ENCODE peak calls at places on chromosomes 1 and 21, in four cellular contexts. T is A549, P is K562, H is IMR-90. A is an unnamed sample.

GRCh38 chr1:169486281-169486904 is 649 bp upstream of the SLC19A2 start:
- DNase-seq in T (no peak), P (no peak), H (peak), A (no peak)

GRCh38 chr1:93076268-93076667 is 2.8 kb upstream of the MTF2 start:
- DNase-seq in T (no peak), P (no peak), H (no peak), A (no peak)

GRCh38 chr21:18832081-18832670 is 428.6 kb upstream of the TMPRSS15 start:
- DNase-seq in T (no peak), P (no peak), H (no peak), A (no peak)

GRCh38 chr1:20409971-20410370 is 76.0 kb downstream of the CAMK2N1 start:
- DNase-seq in T (no peak), P (no peak), H (no peak), A (no peak)

GRCh38 chr1:228369608-228370438 is 36.8 kb downstream of the TRIM11 start:
- DNase-seq in T (no peak), P (no peak), H (no peak), A (no peak)

GRCh38 chr1:12516741-12517140 is 101.3 kb downstream of the DHRS3 start:
- DNase-seq in T (no peak), P (no peak), H (no peak), A (no peak)

GRCh38 chr1:38424677-38425076 is 378.1 kb upstream of the POU3F1 start:
- DNase-seq in T (no peak), P (no peak), H (no peak), A (no peak)

GRCh38 chr1:31111290-31111951 is 45.9 kb upstream of the PUM1 start:
- DNase-seq in T (no peak), P (no peak), H (peak), A (no peak)

GRCh38 chr1:25486602-25487001 is 55.9 kb downstream of the MACO1 start:
- DNase-seq in T (no peak), P (no peak), H (peak), A (no peak)

GRCh38 chr1:196659471-196659870 is 7.6 kb downstream of the CFH start:
- DNase-seq in T (no peak), P (no peak), H (no peak), A (no peak)

GRCh38 chr1:88658419-88658818 is 25.7 kb upstream of the PKN2 start:
- DNase-seq in T (no peak), P (no peak), H (no peak), A (no peak)

GRCh38 chr1:49351744-49352143 is 575.1 kb upstream of the BEND5 start:
- DNase-seq in T (no peak), P (no peak), H (no peak), A (no peak)

GRCh38 chr1:53999920-54000319 is 18.1 kb downstream of the LDLRAD1 start:
- DNase-seq in T (no peak), P (no peak), H (no peak), A (no peak)

GRCh38 chr1:69172003-69173000 is 395.4 kb upstream of the LRRC7 start:
- DNase-seq in T (no peak), P (no peak), H (peak), A (no peak)

GRCh38 chr1:207910678-207911354 is at the start of gene CD34:
- DNase-seq in T (no peak), P (no peak), H (no peak), A (peak)

GRCh38 chr1:245155186-245156040 is 628 bp downstream of the KIF26B start:
- DNase-seq in T (peak), P (peak), H (peak), A (peak)

GRCh38 chr1:175822575-175822974 is 79.2 kb upstream of the TNR start:
- DNase-seq in T (no peak), P (no peak), H (peak), A (no peak)

GRCh38 chr1:211260161-211261107 is 1.3 kb downstream of the RCOR3 start:
- DNase-seq in T (peak), P (peak), H (peak), A (peak)

GRCh38 chr1:246659594-246660140 is 64.5 kb upstream of the SCCPDH start:
- DNase-seq in T (no peak), P (no peak), H (no peak), A (no peak)

GRCh38 chr1:200473698-200474371 is 64.0 kb upstream of the ZNF281 start:
- DNase-seq in T (no peak), P (no peak), H (no peak), A (no peak)

GRCh38 chr1:108503062-108503740 is 53.1 kb downstream of the NBPF6 start:
- DNase-seq in T (peak), P (no peak), H (peak), A (no peak)

GRCh38 chr1:85224734-85225623 is 24.2 kb upstream of the SYDE2 start:
- DNase-seq in T (no peak), P (peak), H (peak), A (no peak)

GRCh38 chr1:205369621-205370230 is 13.0 kb upstream of the KLHDC8A start:
- DNase-seq in T (no peak), P (no peak), H (peak), A (no peak)

GRCh38 chr1:62335656-62336055 is 16.4 kb upstream of the KANK4 start:
- DNase-seq in T (no peak), P (no peak), H (no peak), A (no peak)

GRCh38 chr1:31306278-31306677 is 9.4 kb downstream of the ZCCHC17 start:
- DNase-seq in T (no peak), P (no peak), H (peak), A (no peak)

GRCh38 chr1:17617787-17618557 is 78.5 kb downstream of the ARHGEF10L start:
- DNase-seq in T (no peak), P (no peak), H (peak), A (no peak)

GRCh38 chr1:89254658-89255287 is 17.9 kb downstream of the GBP5 start:
- DNase-seq in T (no peak), P (no peak), H (no peak), A (no peak)

GRCh38 chr21:34889537-34890257 is 159.4 kb downstream of the RUNX1 start:
- DNase-seq in T (peak), P (peak), H (peak), A (peak)

GRCh38 chr1:202007279-202007678 is 3.1 kb upstream of the ELF3 start:
- DNase-seq in T (no peak), P (no peak), H (no peak), A (no peak)

GRCh38 chr1:192544983-192545393 is 30.6 kb upstream of the RGS1 start:
- DNase-seq in T (peak), P (no peak), H (peak), A (no peak)

DNA sequence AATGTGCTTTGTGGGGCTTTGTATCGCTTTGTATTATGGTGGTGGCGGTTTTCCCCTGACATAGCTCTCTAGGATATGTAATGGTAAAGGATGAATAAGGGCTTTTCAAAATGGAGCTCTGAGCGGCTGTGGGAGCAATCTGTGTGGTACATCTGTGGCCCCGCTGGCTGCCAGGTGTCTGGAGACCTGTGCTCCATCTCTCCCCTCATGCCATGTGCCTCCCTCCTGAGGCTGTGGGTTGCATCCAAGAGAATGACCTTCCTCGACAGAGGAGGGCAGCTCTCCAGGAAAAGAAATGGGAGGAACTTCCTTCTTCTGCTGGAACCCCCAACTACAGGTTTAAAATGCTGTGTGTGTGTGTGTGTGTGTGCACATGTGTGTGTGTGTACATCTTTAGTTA is 78.7 kb downstream of the RYR2 start:
- DNase-seq in T (no peak), P (no peak), H (no peak), A (no peak)
- TF ChIP-seq BHLHE40 in T (no peak), P (no peak), H (no peak), A (no peak)

GRCh38 chr1:47334765-47335435 is 1.3 kb downstream of the CMPK1 start:
- DNase-seq in T (no peak), P (no peak), H (peak), A (no peak)

GRCh38 chr1:47340227-47340626 is 6.6 kb downstream of the CMPK1 start:
- DNase-seq in T (no peak), P (no peak), H (peak), A (no peak)

GRCh38 chr1:47333922-47334764 is 553 bp downstream of the CMPK1 start:
- DNase-seq in T (peak), P (peak), H (peak), A (peak)

GRCh38 chr1:47337350-47337749 is 3.8 kb downstream of the CMPK1 start:
- DNase-seq in T (no peak), P (no peak), H (no peak), A (no peak)

DNA sequence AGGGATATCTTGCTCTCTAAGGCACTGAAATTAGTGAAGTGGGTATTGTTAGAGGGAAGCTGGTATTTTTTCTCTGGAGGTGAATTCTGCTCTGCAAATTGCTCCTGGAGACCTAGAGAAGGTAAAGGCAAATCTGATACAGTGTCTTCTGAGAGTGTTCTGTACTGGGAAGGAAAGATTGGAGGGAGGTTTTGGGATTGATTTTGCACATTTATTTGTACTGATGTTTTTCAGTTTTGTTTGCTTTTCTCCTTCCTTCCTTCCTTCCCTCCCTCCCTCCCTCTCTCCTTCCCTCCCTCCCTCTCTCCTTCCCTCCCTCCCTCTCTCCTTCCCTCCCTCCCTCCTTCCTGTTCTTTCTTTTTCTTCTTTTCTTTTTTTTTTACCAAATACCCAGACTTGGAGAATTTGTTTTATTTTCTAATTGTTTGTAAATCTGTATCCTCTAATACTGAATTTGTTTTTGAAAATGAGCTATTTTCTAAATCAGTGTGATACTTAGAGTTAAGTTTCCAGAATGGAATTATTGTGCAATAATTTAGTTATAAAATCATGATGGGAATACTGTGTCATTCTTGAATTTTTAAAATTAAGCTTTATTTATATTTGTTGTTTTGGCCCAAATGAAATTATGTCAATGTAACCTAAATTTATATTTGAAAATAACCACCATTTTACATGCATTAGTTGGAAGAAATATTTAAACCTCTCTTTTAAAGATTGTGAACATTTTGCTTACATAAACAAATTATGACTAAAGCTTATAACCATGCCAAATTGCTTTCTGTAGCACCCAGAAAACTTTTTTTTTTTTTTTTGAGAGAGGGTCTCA is 4.9 kb downstream of the CMPK1 start:
- DNase-seq in T (no peak), P (no peak), H (no peak), A (no peak)
- TF ChIP-seq BHLHE40 in T (no peak), P (no peak), H (no peak), A (no peak)

DNA sequence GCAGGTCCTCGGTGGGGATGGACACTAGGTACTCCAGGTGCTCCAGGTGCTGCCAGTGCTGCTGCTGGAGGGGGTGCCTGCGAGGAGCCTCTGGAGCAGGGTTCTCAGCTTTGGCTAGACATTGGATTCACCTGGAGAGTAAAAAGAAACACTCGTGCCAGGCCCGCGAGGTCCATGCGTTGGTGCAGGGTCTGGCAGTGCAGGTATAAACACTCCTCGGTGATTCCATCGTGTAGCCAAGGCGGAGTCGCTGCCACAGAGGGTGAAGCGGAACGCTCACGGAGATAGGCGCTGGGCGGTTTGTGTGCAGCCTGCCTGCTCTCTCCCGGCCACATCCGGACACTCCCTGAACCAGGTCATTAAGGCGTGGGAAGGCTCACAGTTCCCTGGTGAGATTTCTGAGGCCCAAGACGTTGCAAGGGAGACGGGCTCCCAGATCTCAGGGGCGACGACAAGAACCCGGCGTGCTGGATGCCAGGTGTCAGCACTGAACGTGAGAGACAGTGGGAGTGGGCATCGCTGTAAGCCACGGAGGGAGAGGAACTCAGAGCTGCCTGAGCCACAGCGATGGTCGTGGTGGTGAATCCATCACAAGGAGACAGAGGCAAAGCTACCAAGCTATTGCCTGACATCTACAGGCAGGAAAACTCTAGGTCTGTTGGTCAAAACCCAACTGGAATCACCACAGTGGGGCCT is 17.2 kb upstream of the SUMO3 start:
- DNase-seq in T (no peak), P (peak), H (no peak), A (no peak)
- TF ChIP-seq BHLHE40 in T (no peak), P (peak), H (no peak), A (no peak)

DNA sequence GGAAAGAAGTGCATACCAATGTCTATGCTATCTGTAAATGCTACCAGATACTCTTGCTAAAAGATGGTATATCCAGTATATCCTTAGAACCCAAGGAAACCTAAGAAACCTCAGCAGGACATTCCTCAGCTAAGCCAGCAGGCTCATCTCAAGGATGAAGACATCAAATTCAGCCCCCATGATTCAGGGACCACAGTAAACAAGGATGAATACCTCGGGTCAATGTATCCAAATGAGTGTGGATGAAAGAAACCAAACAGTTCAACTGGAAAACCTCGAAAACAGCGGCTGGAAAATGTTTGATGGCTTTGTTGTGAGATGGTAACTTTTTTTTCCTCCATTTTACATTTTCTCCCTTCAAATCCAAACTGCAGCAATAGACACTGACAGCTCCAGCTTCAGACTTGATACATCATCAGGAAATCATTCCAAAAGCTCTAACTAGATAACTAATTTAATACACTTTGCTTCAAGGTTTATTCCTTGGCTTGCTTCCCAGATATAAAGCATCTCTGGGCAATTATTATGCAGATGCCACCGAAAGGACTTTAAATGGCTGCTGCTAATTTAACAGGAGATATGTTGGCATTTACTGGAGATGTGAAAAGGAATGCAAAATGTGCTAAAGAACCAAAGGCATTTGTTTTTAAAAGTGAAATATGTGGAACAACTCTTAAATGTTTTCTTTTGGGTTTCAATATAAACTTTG is 73.6 kb downstream of the SMYD2 start:
- DNase-seq in T (no peak), P (no peak), H (peak), A (no peak)
- TF ChIP-seq BHLHE40 in T (no peak), P (no peak), H (no peak), A (no peak)

GRCh38 chr21:44301961-44302406 is 2.1 kb downstream of the PFKL start:
- DNase-seq in T (no peak), P (no peak), H (no peak), A (no peak)

GRCh38 chr21:44304846-44305245 is 5.0 kb downstream of the PFKL start:
- DNase-seq in T (peak), P (peak), H (peak), A (peak)

GRCh38 chr21:44304041-44304738 is 4.3 kb downstream of the PFKL start:
- DNase-seq in T (no peak), P (no peak), H (no peak), A (no peak)

GRCh38 chr21:44305691-44306090 is 5.8 kb downstream of the PFKL start:
- DNase-seq in T (no peak), P (no peak), H (no peak), A (no peak)

GRCh38 chr21:44303490-44303981 is 3.7 kb downstream of the PFKL start:
- DNase-seq in T (no peak), P (no peak), H (no peak), A (no peak)
- TF ChIP-seq BHLHE40 in T (no peak), P (no peak), H (no peak), A (no peak)